ENCODE peak calls at places on chromosomes 12 and 14, in four cellular contexts. H is endodermal cell, V is nephron progenitor cell, B is psoas muscle. L is an unnamed sample.

GRCh38 chr14:78700236-78700635 is 530.1 kb downstream of the NRXN3 start:
- DNase-seq in H (no peak), V (no peak), B (no peak), L (no peak)

GRCh38 chr14:28754209-28754985 is 12.2 kb upstream of the FOXG1 start:
- DNase-seq in V (peak; percentile 51), B (no peak), H (peak; percentile 81), L (no peak)

GRCh38 chr12:124024790-124025189 is 51.8 kb downstream of the ZNF664 start:
- DNase-seq in V (no peak), B (no peak), H (no peak), L (no peak)

GRCh38 chr12:64653123-64653522 is 42.8 kb downstream of the RASSF3 start:
- DNase-seq in H (no peak), B (no peak), V (no peak), L (no peak)

GRCh38 chr12:105382771-105383632 is 52.5 kb downstream of the C12orf75 start:
- DNase-seq in B (no peak), H (peak; percentile 62), V (peak; percentile 21), L (no peak)

GRCh38 chr12:31322651-31323248 is 3.2 kb downstream of the SINHCAF start:
- DNase-seq in V (no peak), H (peak; percentile 66), B (no peak), L (no peak)

GRCh38 chr12:30846776-30847175 is 79.8 kb upstream of the TSPAN11 start:
- DNase-seq in V (no peak), H (peak; percentile 52), B (no peak), L (no peak)

GRCh38 chr12:24631691-24632090 is 317.2 kb downstream of the BCAT1 start:
- DNase-seq in H (no peak), B (no peak), V (no peak), L (no peak)

GRCh38 chr14:35403085-35403396 is 1.5 kb downstream of the NFKBIA start:
- DNase-seq in H (peak; percentile 39), B (peak; percentile 82), V (no peak), L (no peak)

GRCh38 chr14:72500234-72500838 is 393.6 kb downstream of the DPF3 start:
- DNase-seq in V (no peak), B (no peak), H (no peak), L (no peak)

GRCh38 chr14:65354715-65355114 is 57.8 kb upstream of the FUT8 start:
- DNase-seq in V (no peak), B (no peak), H (peak; percentile 49), L (no peak)

GRCh38 chr14:100658514-100658886 is 68.2 kb upstream of the DLK1 start:
- DNase-seq in H (peak; percentile 79), V (no peak), B (no peak), L (no peak)

GRCh38 chr14:29759521-29760340 is 167.9 kb downstream of the PRKD1 start:
- DNase-seq in H (no peak), V (no peak), B (no peak), L (no peak)

GRCh38 chr14:20652996-20653975 is 11.8 kb upstream of the OR6S1 start:
- DNase-seq in H (peak; percentile 96), B (no peak), V (peak; percentile 64), L (no peak)

GRCh38 chr14:94005324-94005723 is 8.2 kb downstream of the CCDC197 start:
- DNase-seq in B (no peak), H (peak; percentile 73), V (no peak), L (no peak)

GRCh38 chr14:23302290-23303225 is at the start of gene PPP1R3E:
- DNase-seq in V (peak; percentile 78), B (peak; percentile 83), H (peak; percentile 82), L (peak; percentile 67)

GRCh38 chr14:57533214-57533613 is 39.6 kb upstream of the CCDC198 start:
- DNase-seq in B (no peak), H (peak; percentile 77), V (no peak), L (no peak)

GRCh38 chr14:67517083-67517482 is 16.0 kb upstream of the PLEKHH1 start:
- DNase-seq in V (peak; percentile 19), H (peak; percentile 80), B (no peak), L (no peak)

GRCh38 chr14:64763801-64764511 is 59.7 kb downstream of the PLEKHG3 start:
- DNase-seq in B (no peak), H (peak; percentile 66), V (no peak), L (no peak)

GRCh38 chr14:69848903-69849391 is 30.3 kb upstream of the SMOC1 start:
- DNase-seq in V (peak; percentile 34), B (peak; percentile 64), H (no peak), L (no peak)

GRCh38 chr12:67442347-67442841 is 173.2 kb downstream of the CAND1 start:
- DNase-seq in H (no peak), V (no peak), B (peak; percentile 76), L (no peak)

GRCh38 chr12:57341275-57341990 is 89.4 kb downstream of the R3HDM2 start:
- DNase-seq in V (no peak), H (no peak), B (no peak), L (no peak)

GRCh38 chr12:25942709-25943108 is 15.8 kb upstream of the RASSF8 start:
- DNase-seq in V (no peak), H (no peak), B (no peak), L (no peak)

GRCh38 chr12:52230364-52231281 is 2.4 kb upstream of the KRT7 start:
- DNase-seq in B (peak; percentile 23), H (no peak), V (no peak), L (no peak)

GRCh38 chr14:53929871-53930685 is 26.5 kb downstream of the BMP4 start:
- DNase-seq in V (peak; percentile 35), B (no peak), H (peak; percentile 93), L (no peak)

GRCh38 chr12:118714051-118714460 is 267.3 kb upstream of the SRRM4 start:
- DNase-seq in V (peak; percentile 60), B (no peak), H (peak; percentile 86), L (no peak)

GRCh38 chr12:115209230-115209629 is 525.3 kb upstream of the TBX3 start:
- DNase-seq in H (peak; percentile 33), B (no peak), V (no peak), L (no peak)

GRCh38 chr14:57302883-57303282 is 34.1 kb downstream of the AP5M1 start:
- DNase-seq in H (no peak), V (no peak), B (no peak), L (no peak)

GRCh38 chr12:68001486-68002466 is 12.5 kb downstream of the IFNG-AS1 start:
- DNase-seq in H (no peak), V (no peak), B (no peak), L (no peak)

GRCh38 chr14:73238262-73238852 is 1.1 kb downstream of the PAPLN start:
- DNase-seq in V (no peak), B (no peak), H (no peak), L (no peak)

GRCh38 chr14:102317564-102318248 is 1.8 kb upstream of the ZNF839 start:
- DNase-seq in V (no peak), H (no peak), B (peak; percentile 77), L (no peak)

GRCh38 chr12:41903014-41903702 is 241.5 kb downstream of the GXYLT1 start:
- DNase-seq in H (no peak), B (no peak), V (no peak), L (no peak)

GRCh38 chr14:63652406-63652805 is 10.7 kb upstream of the WDR89 start:
- DNase-seq in B (no peak), V (no peak), H (no peak), L (no peak)

GRCh38 chr12:19846561-19846960 is 407.3 kb downstream of the AEBP2 start:
- DNase-seq in B (no peak), H (no peak), V (no peak), L (no peak)

GRCh38 chr12:95820096-95820703 is 29.6 kb upstream of the NTN4 start:
- DNase-seq in H (no peak), V (no peak), B (no peak), L (no peak)
- TF ChIP-seq CTCF in H (peak; percentile 82), V (peak; percentile 23), B (peak; percentile 44), L (no peak)

DNA sequence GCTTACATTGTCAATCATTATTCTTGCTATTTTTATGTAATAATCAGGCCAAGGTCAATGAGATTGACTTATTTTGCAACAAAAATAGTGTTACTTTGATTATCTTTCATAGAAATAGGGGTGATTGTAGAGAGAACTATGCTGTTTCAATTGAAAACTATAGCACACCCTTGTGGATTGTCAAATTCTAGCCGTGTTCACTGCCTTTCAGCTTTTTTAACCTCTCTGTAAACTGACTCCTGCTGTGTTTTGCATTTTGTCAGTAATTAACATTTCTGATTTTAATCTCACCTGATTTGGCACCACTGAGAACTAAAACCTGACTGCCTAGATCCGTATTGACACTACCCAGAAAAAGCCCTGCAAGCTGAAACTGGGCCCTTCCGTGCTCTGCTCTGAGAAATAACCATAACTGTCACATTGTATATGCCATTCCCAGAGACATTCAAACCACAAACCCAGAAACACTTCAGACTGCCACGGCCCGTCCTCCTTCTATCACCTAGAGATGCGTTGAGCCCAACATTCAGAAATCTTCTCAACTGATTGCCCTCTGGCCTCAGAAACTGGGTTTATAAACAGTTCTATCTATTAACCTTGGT is 26.6 kb upstream of the ETV6 start:
- DNase-seq in V (no peak), B (no peak), H (peak; percentile 63), L (no peak)
- TF ChIP-seq CTCF in V (no peak), B (no peak), H (peak; percentile 70), L (no peak)

GRCh38 chr12:46110928-46111699 is 120.7 kb upstream of the SCAF11 start:
- DNase-seq in H (no peak), B (no peak), V (no peak), L (no peak)
- TF ChIP-seq CTCF in H (peak; percentile 53), B (no peak), V (no peak), L (no peak)

GRCh38 chr12:95549392-95550084 is 1.7 kb downstream of the USP44 start:
- DNase-seq in B (no peak), V (no peak), H (peak; percentile 77), L (no peak)

GRCh38 chr12:95547522-95548055 is 3.7 kb downstream of the USP44 start:
- DNase-seq in V (no peak), H (peak; percentile 82), B (no peak), L (no peak)

GRCh38 chr12:95548056-95548538 is 3.2 kb downstream of the USP44 start:
- DNase-seq in H (peak; percentile 88), V (no peak), B (no peak), L (peak; percentile 44)

GRCh38 chr12:95546491-95546813 is 4.8 kb downstream of the USP44 start:
- DNase-seq in B (no peak), H (peak; percentile 70), V (no peak), L (no peak)

GRCh38 chr12:95548539-95549391 is 2.5 kb downstream of the USP44 start:
- DNase-seq in B (peak; percentile 71), H (peak; percentile 92), V (peak; percentile 80), L (peak; percentile 22)
- TF ChIP-seq CTCF in B (no peak), H (no peak), V (no peak), L (no peak)

GRCh38 chr12:45214739-45215418 is 1.0 kb upstream of the ANO6 start:
- DNase-seq in V (no peak), H (no peak), B (no peak), L (no peak)

GRCh38 chr12:45214071-45214470 is 1.8 kb upstream of the ANO6 start:
- DNase-seq in V (no peak), H (no peak), B (no peak), L (no peak)

GRCh38 chr12:45216983-45217485 is 1.1 kb downstream of the ANO6 start:
- DNase-seq in H (no peak), B (no peak), V (no peak), L (no peak)

GRCh38 chr12:45216297-45216982 is 545 bp downstream of the ANO6 start:
- DNase-seq in V (peak; percentile 72), H (peak; percentile 90), B (peak; percentile 72), L (peak; percentile 70)

GRCh38 chr12:45215419-45216296 is at the start of gene ANO6:
- DNase-seq in V (peak; percentile 93), H (peak; percentile 97), B (peak; percentile 93), L (peak; percentile 93)
- TF ChIP-seq CTCF in V (peak; percentile 6), H (no peak), B (no peak), L (no peak)